ENCODE peak calls at places on chromosomes 2 and 18, in ten cellular contexts. G is A549, P is Caco-2, F is HCT116, J is bronchial epithelial cell, S is uterus, O is prostate gland, V is testis, L is tibial artery, Q is BE2C. A is an unnamed sample.

GRCh38 chr18:69895081-69896047 is 52.3 kb downstream of the CD226 start:
- DNase-seq in G (no peak), P (no peak), F (no peak), J (no peak), S (no peak), O (no peak), V (no peak), L (no peak), Q (no peak), A (no peak)

GRCh38 chr2:218002792-218003191 is at the start of gene TNS1:
- DNase-seq in G (no peak), P (no peak), F (no peak), J (no peak), S (peak), O (no peak), V (peak), L (peak), Q (peak), A (no peak)

GRCh38 chr2:168929031-168929430 is 27.9 kb downstream of the G6PC2 start:
- DNase-seq in G (no peak), P (no peak), F (no peak), J (no peak), S (no peak), O (no peak), V (no peak), L (no peak), Q (no peak), A (no peak)

GRCh38 chr2:60539177-60539576 is 14.3 kb downstream of the BCL11A start:
- DNase-seq in G (no peak), P (no peak), F (no peak), J (no peak), S (no peak), O (no peak), V (no peak), L (no peak), Q (no peak), A (no peak)

GRCh38 chr2:20567159-20567925 is 83.6 kb downstream of the HS1BP3 start:
- DNase-seq in G (no peak), P (peak), F (no peak), J (no peak), S (peak), O (no peak), V (no peak), L (peak), Q (no peak), A (no peak)

GRCh38 chr2:21836766-21837543 is 713.2 kb downstream of the TDRD15 start:
- DNase-seq in G (no peak), P (no peak), F (no peak), J (peak), S (no peak), O (no peak), V (no peak), L (no peak), Q (no peak), A (no peak)

GRCh38 chr18:40110455-40110854 is 1844.6 kb upstream of the PIK3C3 start:
- DNase-seq in G (no peak), P (no peak), F (no peak), J (no peak), S (no peak), O (no peak), V (no peak), L (no peak), Q (no peak), A (no peak)

GRCh38 chr2:217890445-217890844 is 112.3 kb downstream of the TNS1 start:
- DNase-seq in G (peak), P (peak), F (no peak), J (peak), S (peak), O (no peak), V (peak), L (peak), Q (no peak), A (no peak)

GRCh38 chr2:239264838-239265651 is 135.8 kb downstream of the HDAC4 start:
- DNase-seq in G (peak), P (no peak), F (peak), J (peak), S (peak), O (peak), V (peak), L (no peak), Q (no peak), A (peak)

GRCh38 chr18:59318460-59318859 is at the start of gene CPLX4:
- DNase-seq in G (no peak), P (no peak), F (no peak), J (no peak), S (no peak), O (no peak), V (no peak), L (no peak), Q (no peak), A (no peak)

GRCh38 chr2:40032650-40033319 is 253.7 kb upstream of the THUMPD2 start:
- DNase-seq in G (no peak), P (no peak), F (no peak), J (peak), S (no peak), O (no peak), V (no peak), L (no peak), Q (no peak), A (no peak)

GRCh38 chr2:3460831-3461544 is 58.3 kb downstream of the ADI1 start:
- DNase-seq in G (no peak), P (no peak), F (no peak), J (no peak), S (peak), O (no peak), V (peak), L (peak), Q (no peak), A (no peak)

GRCh38 chr2:208595386-208596275 is 189.0 kb downstream of the PTH2R start:
- DNase-seq in G (peak), P (peak), F (peak), J (peak), S (no peak), O (no peak), V (no peak), L (no peak), Q (no peak), A (no peak)

GRCh38 chr2:229553091-229553490 is 161.3 kb downstream of the DNER start:
- DNase-seq in G (no peak), P (no peak), F (no peak), J (no peak), S (no peak), O (no peak), V (no peak), L (no peak), Q (no peak), A (no peak)

GRCh38 chr2:216665717-216666116 is 29.6 kb downstream of the IGFBP5 start:
- DNase-seq in G (no peak), P (no peak), F (no peak), J (peak), S (no peak), O (no peak), V (peak), L (no peak), Q (peak), A (no peak)

GRCh38 chr18:49006641-49007136 is 55.9 kb upstream of the SMAD7 start:
- DNase-seq in G (no peak), P (no peak), F (no peak), J (peak), S (no peak), O (peak), V (no peak), L (no peak), Q (no peak), A (no peak)

GRCh38 chr18:26233208-26233607 is 7.0 kb downstream of the TAF4B start:
- DNase-seq in G (no peak), P (no peak), F (no peak), J (peak), S (no peak), O (no peak), V (no peak), L (no peak), Q (no peak), A (no peak)

GRCh38 chr2:105886029-105886454 is 141.3 kb downstream of the NCK2 start:
- DNase-seq in G (no peak), P (no peak), F (no peak), J (no peak), S (no peak), O (no peak), V (no peak), L (no peak), Q (no peak), A (no peak)

GRCh38 chr2:88924533-88924932 is 233.1 kb downstream of the RPIA start:
- DNase-seq in G (no peak), P (no peak), F (no peak), J (no peak), S (no peak), O (no peak), V (no peak), L (no peak), Q (no peak), A (no peak)

GRCh38 chr2:70686577-70687460 is 81.2 kb downstream of the ADD2 start:
- DNase-seq in G (peak), P (peak), F (peak), J (peak), S (no peak), O (no peak), V (no peak), L (peak), Q (peak), A (no peak)

GRCh38 chr18:77100751-77101355 is 31.7 kb downstream of the MBP start:
- DNase-seq in G (no peak), P (no peak), F (no peak), J (peak), S (no peak), O (no peak), V (no peak), L (no peak), Q (no peak), A (no peak)

GRCh38 chr18:36610716-36611115 is 218.1 kb downstream of the TPGS2 start:
- DNase-seq in G (no peak), P (no peak), F (no peak), J (no peak), S (no peak), O (no peak), V (no peak), L (no peak), Q (no peak), A (no peak)

GRCh38 chr2:202122975-202123765 is 50.1 kb downstream of the KIAA2012 start:
- DNase-seq in G (no peak), P (no peak), F (no peak), J (no peak), S (no peak), O (no peak), V (peak), L (no peak), Q (no peak), A (no peak)

GRCh38 chr2:230942371-230942770 is 17.3 kb upstream of the GPR55 start:
- DNase-seq in G (no peak), P (no peak), F (no peak), J (no peak), S (no peak), O (no peak), V (no peak), L (no peak), Q (no peak), A (no peak)

GRCh38 chr2:110869472-110870446 is 137.4 kb downstream of the ACOXL start:
- DNase-seq in G (no peak), P (no peak), F (peak), J (peak), S (no peak), O (no peak), V (no peak), L (no peak), Q (peak), A (no peak)

GRCh38 chr2:71560286-71561011 is 107.1 kb downstream of the DYSF start:
- DNase-seq in G (no peak), P (no peak), F (no peak), J (no peak), S (no peak), O (no peak), V (no peak), L (no peak), Q (peak), A (no peak)

GRCh38 chr2:146697307-146697706 is 1147.5 kb upstream of the ACVR2A start:
- DNase-seq in G (no peak), P (no peak), F (no peak), J (peak), S (no peak), O (no peak), V (no peak), L (no peak), Q (no peak), A (no peak)

GRCh38 chr18:24249716-24250115 is 110.9 kb downstream of the CABYR start:
- DNase-seq in G (no peak), P (no peak), F (no peak), J (no peak), S (no peak), O (no peak), V (no peak), L (no peak), Q (no peak), A (no peak)

GRCh38 chr2:231321556-231322334 is 73.8 kb upstream of the B3GNT7 start:
- DNase-seq in G (no peak), P (no peak), F (no peak), J (no peak), S (no peak), O (no peak), V (peak), L (peak), Q (no peak), A (no peak)

GRCh38 chr2:49973917-49974368 is 819.6 kb upstream of the FSHR start:
- DNase-seq in G (peak), P (peak), F (no peak), J (peak), S (peak), O (peak), V (peak), L (no peak), Q (peak), A (no peak)

GRCh38 chr18:75472391-75472790 is 44.9 kb upstream of the SMIM21 start:
- DNase-seq in G (no peak), P (no peak), F (no peak), J (no peak), S (no peak), O (no peak), V (no peak), L (no peak), Q (no peak), A (no peak)

GRCh38 chr2:55616509-55617159 is 788 bp downstream of the PPP4R3B start:
- DNase-seq in G (peak), P (peak), F (no peak), J (peak), S (no peak), O (peak), V (peak), L (no peak), Q (peak), A (no peak)

GRCh38 chr2:29314816-29315571 is 199.8 kb downstream of the CLIP4 start:
- DNase-seq in G (no peak), P (peak), F (no peak), J (peak), S (no peak), O (peak), V (peak), L (peak), Q (peak), A (no peak)

GRCh38 chr18:22674300-22674699 is 256.6 kb upstream of the CTAGE1 start:
- DNase-seq in G (peak), P (no peak), F (peak), J (peak), S (no peak), O (no peak), V (no peak), L (no peak), Q (no peak), A (no peak)

GRCh38 chr18:42275949-42276730 is 321.1 kb downstream of the PIK3C3 start:
- DNase-seq in G (no peak), P (no peak), F (no peak), J (no peak), S (no peak), O (no peak), V (no peak), L (no peak), Q (no peak), A (no peak)

GRCh38 chr18:42275138-42275535 is 320.1 kb downstream of the PIK3C3 start:
- DNase-seq in G (no peak), P (no peak), F (no peak), J (no peak), S (no peak), O (no peak), V (no peak), L (no peak), Q (no peak), A (no peak)

GRCh38 chr18:42271656-42272355 is 316.8 kb downstream of the PIK3C3 start:
- DNase-seq in G (no peak), P (no peak), F (no peak), J (no peak), S (no peak), O (no peak), V (no peak), L (no peak), Q (no peak), A (no peak)

GRCh38 chr18:42268793-42269192 is 313.8 kb downstream of the PIK3C3 start:
- DNase-seq in G (no peak), P (no peak), F (no peak), J (no peak), S (no peak), O (no peak), V (no peak), L (no peak), Q (no peak), A (no peak)

DNA sequence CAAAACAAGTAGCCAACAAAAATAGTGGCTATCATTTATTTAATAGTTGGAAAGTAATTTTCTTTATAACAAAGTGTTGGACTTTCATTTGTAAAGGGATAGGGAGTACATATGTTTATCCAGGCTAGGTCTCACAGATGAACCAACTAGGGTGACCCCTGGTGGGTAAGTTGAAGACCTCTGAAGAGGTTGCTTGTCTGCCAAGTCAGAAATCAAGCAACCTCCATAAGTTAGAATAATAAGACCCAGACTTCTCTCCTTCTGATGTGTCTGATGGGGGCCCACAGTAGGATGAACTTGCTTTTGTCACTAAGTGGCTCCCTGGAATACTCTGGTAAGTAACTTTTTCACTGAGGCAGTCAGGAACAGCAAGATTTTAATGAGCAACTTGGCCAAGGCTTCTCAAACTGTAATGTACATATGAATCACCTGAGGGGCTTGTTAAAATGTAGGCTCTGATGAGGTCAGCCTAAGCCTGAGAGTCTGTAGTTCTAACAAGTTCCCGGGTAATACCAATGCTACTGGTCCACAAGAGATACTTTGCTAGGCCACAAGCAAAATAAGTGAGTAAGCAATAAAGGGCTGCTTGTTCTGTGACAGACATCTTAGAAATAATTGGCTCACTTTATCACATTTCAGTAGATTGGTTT is 319.6 kb downstream of the PIK3C3 start:
- DNase-seq in G (no peak), P (peak), F (no peak), J (peak), S (no peak), O (no peak), V (no peak), L (no peak), Q (peak), A (peak)
- TF ChIP-seq CTCF in G (no peak), P (no peak), F (peak), J (no peak), S (no peak), O (no peak), V (no peak), L (no peak), Q (peak), A (peak)

GRCh38 chr2:236661762-236662110 is 92.1 kb downstream of the ACKR3 start:
- DNase-seq in G (no peak), P (no peak), F (no peak), J (no peak), S (no peak), O (no peak), V (no peak), L (no peak), Q (no peak), A (no peak)

GRCh38 chr2:236659758-236660150 is 90.1 kb downstream of the ACKR3 start:
- DNase-seq in G (no peak), P (no peak), F (no peak), J (peak), S (peak), O (peak), V (no peak), L (no peak), Q (no peak), A (peak)

GRCh38 chr2:236662231-236663160 is 92.9 kb downstream of the ACKR3 start:
- DNase-seq in G (no peak), P (no peak), F (no peak), J (no peak), S (no peak), O (no peak), V (no peak), L (no peak), Q (no peak), A (no peak)

GRCh38 chr2:236658974-236659757 is 89.5 kb downstream of the ACKR3 start:
- DNase-seq in G (no peak), P (no peak), F (no peak), J (no peak), S (no peak), O (no peak), V (no peak), L (no peak), Q (no peak), A (no peak)

DNA sequence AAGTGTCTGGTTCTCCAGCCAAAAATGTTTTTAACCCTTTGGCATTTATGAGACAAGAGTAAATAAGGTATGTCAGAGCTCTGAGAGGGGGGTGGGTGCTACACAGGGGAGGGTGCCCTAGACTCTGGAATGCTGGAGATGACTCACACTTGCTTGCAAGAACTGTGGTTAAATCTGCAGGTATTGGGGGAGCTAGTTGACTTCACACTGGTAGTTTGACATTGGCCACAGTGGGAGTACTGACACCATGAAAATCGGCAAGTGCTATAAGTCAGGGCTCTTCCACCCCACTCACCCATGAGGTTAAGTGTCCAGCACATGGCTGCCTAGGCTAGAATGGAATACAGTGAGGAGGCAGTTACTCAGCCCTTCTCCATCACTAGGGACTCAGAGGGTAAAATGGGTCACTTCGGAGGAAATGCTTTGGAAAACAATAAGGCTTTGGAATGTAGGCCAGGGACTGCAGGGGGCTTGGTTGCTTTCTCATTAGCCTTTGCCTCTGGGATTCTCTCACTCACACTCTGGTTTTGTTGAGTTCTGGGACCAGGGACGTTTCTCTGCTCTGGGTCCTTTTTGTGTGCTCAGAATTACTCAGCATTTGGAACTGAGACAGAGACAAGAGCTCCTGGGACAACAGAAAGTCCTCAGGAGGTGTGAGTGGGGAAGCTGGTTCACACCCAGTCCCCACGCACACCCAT is 91.6 kb downstream of the ACKR3 start:
- DNase-seq in G (peak), P (peak), F (no peak), J (peak), S (no peak), O (no peak), V (no peak), L (no peak), Q (no peak), A (peak)
- H3K4me3 ChIP-seq in G (no peak), P (no peak), F (no peak), J (no peak), S (no peak), O (no peak), V (no peak), L (no peak), Q (no peak), A (no peak)

DNA sequence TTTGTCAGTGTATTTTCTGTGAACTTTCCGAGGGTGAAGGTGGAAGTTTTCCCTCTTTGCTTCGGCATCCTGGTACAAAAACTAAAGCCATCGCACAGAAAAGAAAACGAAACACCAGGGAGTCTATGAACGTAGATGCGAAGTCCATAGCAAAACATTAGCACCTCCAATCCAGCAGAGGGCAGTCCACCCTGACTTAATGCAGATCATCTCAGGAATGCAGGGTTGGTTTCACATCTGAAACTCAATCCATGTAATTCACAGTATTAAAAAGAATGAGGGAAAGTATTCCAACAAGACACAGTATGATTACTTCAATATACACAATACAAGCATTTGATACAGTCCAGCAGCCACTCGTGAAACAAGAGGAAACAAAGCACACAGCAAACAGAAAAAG is 70.8 kb downstream of the RTP5 start:
- DNase-seq in G (no peak), P (no peak), F (peak), J (no peak), S (no peak), O (no peak), V (no peak), L (no peak), Q (no peak), A (no peak)
- TF ChIP-seq CTCF in G (peak), P (no peak), F (peak), J (no peak), S (no peak), O (no peak), V (peak), L (no peak), Q (peak), A (peak)

DNA sequence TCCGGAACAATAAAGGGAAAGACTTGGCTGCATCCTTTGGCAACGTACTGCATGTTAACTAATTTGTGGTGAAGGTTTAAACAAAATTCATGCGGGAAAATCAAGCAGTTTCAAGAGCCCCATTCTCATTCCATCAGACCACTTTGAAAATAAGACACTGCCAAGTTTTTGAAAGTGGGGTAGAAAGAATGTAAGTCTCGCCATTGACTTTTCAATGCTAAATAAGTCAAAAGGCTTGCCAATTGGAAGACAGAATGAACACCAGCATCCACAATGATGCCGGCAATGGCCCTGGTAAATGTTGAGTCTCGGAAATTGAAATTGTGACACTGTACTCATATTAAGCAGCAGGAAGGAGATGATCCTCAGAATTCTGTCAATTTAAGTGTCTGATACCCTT is 322.0 kb downstream of the RND3 start:
- DNase-seq in G (no peak), P (no peak), F (no peak), J (no peak), S (no peak), O (no peak), V (no peak), L (no peak), Q (no peak), A (no peak)
- H3K4me3 ChIP-seq in G (peak), P (no peak), F (no peak), J (no peak), S (no peak), O (no peak), V (no peak), L (no peak), Q (no peak), A (no peak)